ENCODE peak calls at places on chromosomes 13 and 19, in six cellular contexts. One of them, this sample, is unnamed.

GRCh38 chr13:90757127-90757680 is 590.3 kb upstream of the MIR17HG start:
- DNase-seq in GM12878: no peak
- DNase-seq in right lobe of liver: no peak
- DNase-seq in heart left ventricle: no peak
- DNase-seq in lower leg skin: no peak
- DNase-seq in ovary: no peak
- DNase-seq in this sample: no peak

GRCh38 chr19:16342002-16342715 is 17.5 kb downstream of the KLF2 start:
- DNase-seq in heart left ventricle: peak
- DNase-seq in lower leg skin: no peak
- DNase-seq in right lobe of liver: no peak
- DNase-seq in GM12878: peak
- DNase-seq in ovary: no peak
- DNase-seq in this sample: peak

GRCh38 chr19:29324717-29325116 is 111.8 kb upstream of the UQCRFS1 start:
- DNase-seq in lower leg skin: peak
- DNase-seq in GM12878: no peak
- DNase-seq in right lobe of liver: no peak
- DNase-seq in ovary: no peak
- DNase-seq in heart left ventricle: no peak
- DNase-seq in this sample: no peak

GRCh38 chr19:10214784-10215183 is 16.3 kb downstream of the S1PR2 start:
- DNase-seq in GM12878: no peak
- DNase-seq in heart left ventricle: no peak
- DNase-seq in lower leg skin: no peak
- DNase-seq in right lobe of liver: no peak
- DNase-seq in ovary: no peak
- DNase-seq in this sample: no peak

GRCh38 chr19:48484931-48485612 is 15.9 kb downstream of the CYTH2 start:
- DNase-seq in lower leg skin: no peak
- DNase-seq in heart left ventricle: no peak
- DNase-seq in ovary: no peak
- DNase-seq in GM12878: no peak
- DNase-seq in right lobe of liver: no peak
- DNase-seq in this sample: no peak

GRCh38 chr19:38977445-38978314 is 2.1 kb upstream of the FBXO17 start:
- DNase-seq in lower leg skin: no peak
- DNase-seq in heart left ventricle: no peak
- DNase-seq in GM12878: peak
- DNase-seq in ovary: no peak
- DNase-seq in right lobe of liver: no peak
- DNase-seq in this sample: no peak

GRCh38 chr19:39110263-39110967 is 15.2 kb upstream of the PAK4 start:
- DNase-seq in right lobe of liver: no peak
- DNase-seq in lower leg skin: peak
- DNase-seq in heart left ventricle: no peak
- DNase-seq in GM12878: no peak
- DNase-seq in ovary: peak
- DNase-seq in this sample: peak

GRCh38 chr13:29105779-29106178 is 285.6 kb downstream of the MTUS2 start:
- DNase-seq in ovary: no peak
- DNase-seq in lower leg skin: no peak
- DNase-seq in heart left ventricle: no peak
- DNase-seq in right lobe of liver: no peak
- DNase-seq in GM12878: no peak
- DNase-seq in this sample: no peak

GRCh38 chr13:24742294-24742693 is 21.7 kb upstream of the RNF17 start:
- DNase-seq in lower leg skin: peak
- DNase-seq in ovary: no peak
- DNase-seq in right lobe of liver: no peak
- DNase-seq in heart left ventricle: no peak
- DNase-seq in GM12878: no peak
- DNase-seq in this sample: no peak

GRCh38 chr19:13017306-13018036 is 22.2 kb downstream of the NFIX start:
- DNase-seq in right lobe of liver: no peak
- DNase-seq in GM12878: no peak
- DNase-seq in ovary: no peak
- DNase-seq in lower leg skin: no peak
- DNase-seq in heart left ventricle: no peak
- DNase-seq in this sample: no peak

GRCh38 chr19:17401628-17402027 is 3.8 kb downstream of the BST2 start:
- DNase-seq in GM12878: no peak
- DNase-seq in lower leg skin: no peak
- DNase-seq in ovary: no peak
- DNase-seq in heart left ventricle: no peak
- DNase-seq in right lobe of liver: no peak
- DNase-seq in this sample: no peak

GRCh38 chr19:45323671-45324081 is 1.0 kb upstream of the CKM start:
- DNase-seq in GM12878: no peak
- DNase-seq in right lobe of liver: no peak
- DNase-seq in lower leg skin: no peak
- DNase-seq in ovary: no peak
- DNase-seq in heart left ventricle: peak
- DNase-seq in this sample: no peak

GRCh38 chr19:42568006-42568405 is 26.7 kb downstream of the CEACAM8 start:
- DNase-seq in right lobe of liver: no peak
- DNase-seq in ovary: no peak
- DNase-seq in lower leg skin: no peak
- DNase-seq in GM12878: no peak
- DNase-seq in heart left ventricle: no peak
- DNase-seq in this sample: no peak

GRCh38 chr19:32336259-32337111 is 8.9 kb upstream of the ZNF507 start:
- DNase-seq in ovary: peak
- DNase-seq in heart left ventricle: no peak
- DNase-seq in right lobe of liver: no peak
- DNase-seq in GM12878: no peak
- DNase-seq in lower leg skin: no peak
- DNase-seq in this sample: no peak

GRCh38 chr13:112066624-112067004 is 335 bp upstream of the SOX1 start:
- DNase-seq in GM12878: no peak
- DNase-seq in ovary: no peak
- DNase-seq in lower leg skin: peak
- DNase-seq in heart left ventricle: peak
- DNase-seq in right lobe of liver: no peak
- DNase-seq in this sample: peak

GRCh38 chr13:42384265-42384664 is 112.3 kb downstream of the AKAP11 start:
- DNase-seq in ovary: no peak
- DNase-seq in right lobe of liver: no peak
- DNase-seq in GM12878: no peak
- DNase-seq in heart left ventricle: no peak
- DNase-seq in lower leg skin: no peak
- DNase-seq in this sample: no peak

GRCh38 chr19:10808937-10809655 is 26.9 kb downstream of the TMED1 start:
- DNase-seq in heart left ventricle: no peak
- DNase-seq in right lobe of liver: no peak
- DNase-seq in ovary: no peak
- DNase-seq in lower leg skin: no peak
- DNase-seq in GM12878: no peak
- DNase-seq in this sample: no peak

GRCh38 chr19:31818740-31819228 is 469.5 kb upstream of the TSHZ3 start:
- DNase-seq in right lobe of liver: no peak
- DNase-seq in ovary: no peak
- DNase-seq in GM12878: no peak
- DNase-seq in lower leg skin: no peak
- DNase-seq in heart left ventricle: no peak
- DNase-seq in this sample: no peak

GRCh38 chr13:104875008-104875762 is 1660.3 kb downstream of the EFNB2 start:
- DNase-seq in heart left ventricle: no peak
- DNase-seq in GM12878: no peak
- DNase-seq in ovary: no peak
- DNase-seq in right lobe of liver: no peak
- DNase-seq in lower leg skin: no peak
- DNase-seq in this sample: no peak

GRCh38 chr13:77833331-77833863 is 85.2 kb downstream of the EDNRB start:
- DNase-seq in GM12878: no peak
- DNase-seq in lower leg skin: no peak
- DNase-seq in heart left ventricle: no peak
- DNase-seq in ovary: no peak
- DNase-seq in right lobe of liver: no peak
- DNase-seq in this sample: no peak

GRCh38 chr13:28636677-28637317 is 22.1 kb upstream of the POMP start:
- DNase-seq in heart left ventricle: peak
- DNase-seq in GM12878: peak
- DNase-seq in lower leg skin: no peak
- DNase-seq in ovary: peak
- DNase-seq in right lobe of liver: no peak
- DNase-seq in this sample: peak

GRCh38 chr19:44548736-44549135 is 19.3 kb upstream of the CEACAM20 start:
- DNase-seq in GM12878: no peak
- DNase-seq in heart left ventricle: no peak
- DNase-seq in right lobe of liver: no peak
- DNase-seq in lower leg skin: no peak
- DNase-seq in ovary: no peak
- DNase-seq in this sample: no peak

GRCh38 chr19:21474671-21475181 is 30.7 kb upstream of the ZNF429 start:
- DNase-seq in ovary: peak
- DNase-seq in heart left ventricle: peak
- DNase-seq in GM12878: no peak
- DNase-seq in right lobe of liver: peak
- DNase-seq in lower leg skin: peak
- DNase-seq in this sample: peak
- H3K4me3 ChIP-seq in ovary: peak
- H3K4me3 ChIP-seq in heart left ventricle: peak
- H3K4me3 ChIP-seq in GM12878: no peak
- H3K4me3 ChIP-seq in right lobe of liver: peak
- H3K4me3 ChIP-seq in lower leg skin: no peak
- H3K4me3 ChIP-seq in this sample: peak

GRCh38 chr19:3284759-3285646 is 60.5 kb downstream of the CELF5 start:
- DNase-seq in GM12878: no peak
- DNase-seq in right lobe of liver: peak
- DNase-seq in ovary: peak
- DNase-seq in heart left ventricle: no peak
- DNase-seq in lower leg skin: peak
- DNase-seq in this sample: peak
- TF ChIP-seq POLR2A in GM12878: no peak
- TF ChIP-seq POLR2A in right lobe of liver: no peak
- TF ChIP-seq POLR2A in ovary: no peak
- TF ChIP-seq POLR2A in heart left ventricle: no peak
- TF ChIP-seq POLR2A in lower leg skin: no peak
- TF ChIP-seq POLR2A in this sample: peak

GRCh38 chr19:51552996-51553725 is 17.9 kb upstream of the ZNF175 start:
- DNase-seq in GM12878: no peak
- DNase-seq in heart left ventricle: peak
- DNase-seq in ovary: peak
- DNase-seq in lower leg skin: peak
- DNase-seq in right lobe of liver: peak
- DNase-seq in this sample: peak
- H3K4me3 ChIP-seq in GM12878: no peak
- H3K4me3 ChIP-seq in heart left ventricle: no peak
- H3K4me3 ChIP-seq in ovary: no peak
- H3K4me3 ChIP-seq in lower leg skin: no peak
- H3K4me3 ChIP-seq in right lobe of liver: no peak
- H3K4me3 ChIP-seq in this sample: no peak

GRCh38 chr13:100234006-100234405 is 145.1 kb downstream of the PCCA start:
- DNase-seq in ovary: no peak
- DNase-seq in GM12878: no peak
- DNase-seq in heart left ventricle: no peak
- DNase-seq in lower leg skin: no peak
- DNase-seq in right lobe of liver: no peak
- DNase-seq in this sample: no peak

GRCh38 chr13:100235311-100235901 is 146.5 kb downstream of the PCCA start:
- DNase-seq in ovary: no peak
- DNase-seq in right lobe of liver: no peak
- DNase-seq in GM12878: no peak
- DNase-seq in heart left ventricle: no peak
- DNase-seq in lower leg skin: no peak
- DNase-seq in this sample: no peak

GRCh38 chr13:100229603-100230002 is 140.7 kb downstream of the PCCA start:
- DNase-seq in lower leg skin: no peak
- DNase-seq in right lobe of liver: no peak
- DNase-seq in ovary: no peak
- DNase-seq in GM12878: no peak
- DNase-seq in heart left ventricle: no peak
- DNase-seq in this sample: no peak

GRCh38 chr13:100230813-100231575 is 142.1 kb downstream of the PCCA start:
- DNase-seq in ovary: no peak
- DNase-seq in GM12878: no peak
- DNase-seq in right lobe of liver: no peak
- DNase-seq in lower leg skin: no peak
- DNase-seq in heart left ventricle: no peak
- DNase-seq in this sample: no peak

GRCh38 chr13:100234524-100235136 is 145.7 kb downstream of the PCCA start:
- DNase-seq in lower leg skin: no peak
- DNase-seq in ovary: no peak
- DNase-seq in right lobe of liver: no peak
- DNase-seq in heart left ventricle: no peak
- DNase-seq in GM12878: no peak
- DNase-seq in this sample: no peak
- TF ChIP-seq POLR2A in lower leg skin: no peak
- TF ChIP-seq POLR2A in ovary: no peak
- TF ChIP-seq POLR2A in right lobe of liver: no peak
- TF ChIP-seq POLR2A in heart left ventricle: no peak
- TF ChIP-seq POLR2A in GM12878: no peak
- TF ChIP-seq POLR2A in this sample: no peak

GRCh38 chr19:6455924-6456323 is 3.7 kb downstream of the SLC25A23 start:
- DNase-seq in GM12878: no peak
- DNase-seq in lower leg skin: no peak
- DNase-seq in right lobe of liver: no peak
- DNase-seq in heart left ventricle: no peak
- DNase-seq in ovary: no peak
- DNase-seq in this sample: no peak

GRCh38 chr19:6459356-6460098 is at the start of gene SLC25A23:
- DNase-seq in heart left ventricle: peak
- DNase-seq in ovary: peak
- DNase-seq in right lobe of liver: peak
- DNase-seq in lower leg skin: peak
- DNase-seq in GM12878: peak
- DNase-seq in this sample: peak

GRCh38 chr19:6458695-6459355 is 767 bp downstream of the SLC25A23 start:
- DNase-seq in lower leg skin: no peak
- DNase-seq in right lobe of liver: peak
- DNase-seq in ovary: peak
- DNase-seq in GM12878: no peak
- DNase-seq in heart left ventricle: no peak
- DNase-seq in this sample: peak

GRCh38 chr19:6460099-6460884 is 700 bp upstream of the SLC25A23 start:
- DNase-seq in right lobe of liver: peak
- DNase-seq in ovary: peak
- DNase-seq in GM12878: peak
- DNase-seq in heart left ventricle: peak
- DNase-seq in lower leg skin: peak
- DNase-seq in this sample: peak

DNA sequence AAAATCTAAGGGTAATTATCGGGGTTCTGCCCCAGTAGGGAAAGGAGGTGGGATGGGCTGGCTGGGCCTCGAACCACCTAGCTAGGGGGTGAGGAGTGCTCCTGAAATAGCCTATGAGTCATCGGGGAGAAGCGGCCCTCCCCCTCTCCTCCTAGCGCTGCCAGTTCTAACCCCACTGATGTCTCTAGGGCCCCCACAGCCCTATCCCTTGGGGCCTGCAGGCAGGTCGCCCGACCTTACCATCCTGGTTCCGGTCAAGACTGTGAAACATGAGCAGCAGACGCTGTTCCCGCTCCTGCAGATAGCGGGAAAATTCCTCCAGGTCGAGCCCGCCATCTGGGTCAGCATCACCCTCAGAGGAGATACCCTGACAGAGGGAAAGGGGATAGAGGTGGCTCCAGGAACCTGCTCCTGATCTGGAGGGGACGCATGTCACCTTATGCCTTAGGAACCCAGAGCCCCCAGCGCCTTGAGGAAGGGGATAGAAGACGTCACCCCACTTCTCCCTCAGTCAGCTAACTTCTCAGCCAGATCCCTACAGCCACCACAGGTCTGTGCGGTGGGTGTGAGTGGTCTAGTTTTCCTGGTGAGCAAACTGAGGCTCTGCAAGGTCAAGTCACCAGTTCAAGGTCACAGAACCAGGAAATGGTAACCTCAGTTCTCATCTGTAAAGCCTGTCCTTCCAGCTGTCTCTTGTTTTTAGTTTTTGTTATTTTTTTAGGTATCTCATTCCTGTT is 1.5 kb downstream of the SLC25A23 start:
- DNase-seq in ovary: peak
- DNase-seq in GM12878: peak
- DNase-seq in lower leg skin: no peak
- DNase-seq in heart left ventricle: no peak
- DNase-seq in right lobe of liver: no peak
- DNase-seq in this sample: no peak
- H3K4me3 ChIP-seq in ovary: peak
- H3K4me3 ChIP-seq in GM12878: peak
- H3K4me3 ChIP-seq in lower leg skin: no peak
- H3K4me3 ChIP-seq in heart left ventricle: no peak
- H3K4me3 ChIP-seq in right lobe of liver: peak
- H3K4me3 ChIP-seq in this sample: no peak